ENCODE peak calls at places on chromosomes 12 and 14, in ten cellular contexts. S is GM12878, T is sigmoid colon, P is stomach, U is K562, X is ovary, B is transverse colon, Z is tibial nerve, D is A549, K is suprapubic skin. A is an unnamed sample. For H3K4me1, the result is how much of the 10 kb centered on the place peaks cover.

GRCh38 chr12:62640910-62641448 is 174.4 kb downstream of the MON2 start:
- DNase-seq in K (no peak), P (no peak), B (no peak), S (peak), U (no peak), D (peak), Z (no peak), T (no peak), X (no peak), A (no peak)

GRCh38 chr12:27208414-27208750 is 35.7 kb upstream of the STK38L start:
- DNase-seq in U (no peak), T (no peak), K (no peak), X (no peak), D (no peak), Z (no peak), B (no peak), S (no peak), P (no peak), A (no peak)

GRCh38 chr14:45181806-45182205 is 46.1 kb downstream of the FANCM start:
- DNase-seq in P (no peak), X (no peak), B (no peak), Z (no peak), K (no peak), S (no peak), T (no peak), U (no peak), D (no peak), A (no peak)

GRCh38 chr12:50637870-50638481 is 125.9 kb upstream of the ATF1 start:
- DNase-seq in U (no peak), B (no peak), Z (no peak), X (no peak), P (no peak), D (peak), K (no peak), S (no peak), T (no peak), A (no peak)

GRCh38 chr12:88921890-88922532 is 341.7 kb upstream of the KITLG start:
- DNase-seq in Z (no peak), B (no peak), T (no peak), X (no peak), S (no peak), P (no peak), D (no peak), K (no peak), U (no peak), A (no peak)

GRCh38 chr12:126704609-126705008 is 1562.4 kb upstream of the TMEM132C start:
- DNase-seq in X (no peak), B (no peak), K (no peak), S (no peak), P (no peak), D (no peak), T (no peak), U (no peak), Z (no peak), A (no peak)

GRCh38 chr12:57214398-57214781 is 2.2 kb upstream of the NXPH4 start:
- DNase-seq in Z (no peak), B (peak), P (peak), T (no peak), U (peak), K (no peak), S (no peak), D (peak), X (peak), A (peak)

GRCh38 chr14:48788771-48789170 is 797.4 kb downstream of the RPS29 start:
- DNase-seq in K (no peak), S (no peak), P (no peak), Z (no peak), T (no peak), X (no peak), D (no peak), B (no peak), U (no peak), A (no peak)

GRCh38 chr12:132834181-132834711 is 5.6 kb upstream of the GOLGA3 start:
- DNase-seq in K (no peak), T (no peak), X (no peak), D (no peak), U (no peak), P (no peak), Z (no peak), S (no peak), B (no peak), A (no peak)

GRCh38 chr14:103087343-103087835 is 3.4 kb downstream of the LBHD2 start:
- DNase-seq in U (no peak), B (no peak), D (no peak), K (no peak), T (no peak), S (no peak), Z (no peak), P (no peak), X (no peak), A (peak)

GRCh38 chr12:109893250-109893995 is 6.7 kb upstream of the TCHP start:
- DNase-seq in U (no peak), X (no peak), S (no peak), Z (no peak), K (no peak), T (no peak), B (no peak), P (no peak), D (no peak), A (peak)

GRCh38 chr14:79510659-79511058 is 700.6 kb downstream of the DIO2 start:
- DNase-seq in X (no peak), B (no peak), T (no peak), Z (no peak), P (no peak), U (no peak), S (no peak), D (peak), K (no peak), A (no peak)

GRCh38 chr14:37340353-37340752 is 142.6 kb downstream of the MIPOL1 start:
- DNase-seq in B (no peak), S (no peak), D (peak), Z (no peak), P (no peak), U (no peak), T (no peak), X (no peak), K (no peak), A (no peak)

GRCh38 chr14:88264116-88264515 is 59.0 kb downstream of the KCNK10 start:
- DNase-seq in Z (no peak), D (no peak), S (no peak), P (no peak), X (no peak), U (no peak), B (no peak), K (no peak), T (no peak), A (no peak)

GRCh38 chr14:101507306-101508150 is 53.8 kb upstream of the DIO3 start:
- DNase-seq in Z (peak), S (no peak), B (peak), X (peak), K (peak), P (peak), U (no peak), T (peak), D (no peak), A (peak)

GRCh38 chr12:56029166-56029519 is 8.3 kb downstream of the IKZF4 start:
- DNase-seq in D (no peak), K (no peak), B (no peak), Z (no peak), S (no peak), P (no peak), U (no peak), T (no peak), X (peak), A (no peak)

GRCh38 chr12:57632898-57633825 is at the start of gene B4GALNT1:
- DNase-seq in D (peak), T (peak), X (peak), P (peak), B (peak), K (peak), S (no peak), U (peak), Z (no peak), A (peak)

GRCh38 chr14:90568405-90568804 is 171.6 kb downstream of the CALM1 start:
- DNase-seq in K (no peak), Z (no peak), T (peak), X (no peak), S (no peak), D (no peak), P (no peak), B (no peak), U (no peak), A (no peak)

GRCh38 chr12:56996793-56997545 is 9.4 kb downstream of the ZBTB39 start:
- DNase-seq in P (no peak), U (no peak), D (no peak), K (no peak), T (no peak), Z (no peak), S (no peak), B (no peak), X (no peak), A (no peak)

GRCh38 chr12:114692558-114693531 is 8.9 kb upstream of the TBX3 start:
- DNase-seq in Z (no peak), U (no peak), K (no peak), T (peak), D (no peak), S (no peak), B (no peak), P (no peak), X (peak), A (no peak)

GRCh38 chr14:95315156-95315555 is 4.6 kb downstream of the CLMN start:
- DNase-seq in Z (no peak), P (no peak), U (no peak), T (no peak), K (no peak), S (no peak), X (no peak), D (no peak), B (no peak), A (no peak)

GRCh38 chr14:73634333-73634833 is 10.4 kb upstream of the DNAL1 start:
- DNase-seq in P (peak), K (no peak), U (no peak), X (peak), B (peak), D (no peak), Z (no peak), S (no peak), T (peak), A (peak)

GRCh38 chr14:28758253-28758915 is 8.2 kb upstream of the FOXG1 start:
- DNase-seq in K (no peak), X (no peak), P (no peak), S (no peak), T (no peak), U (no peak), D (no peak), B (no peak), Z (no peak), A (no peak)

GRCh38 chr12:90945070-90945649 is 9.8 kb downstream of the CCER1 start:
- DNase-seq in K (no peak), T (no peak), X (no peak), D (peak), P (no peak), Z (no peak), U (no peak), S (no peak), B (no peak), A (no peak)

GRCh38 chr12:56679834-56680575 is 8.1 kb downstream of the PTGES3 start:
- DNase-seq in K (peak), X (peak), U (no peak), Z (no peak), D (no peak), T (no peak), B (no peak), S (no peak), P (no peak), A (no peak)

GRCh38 chr12:62919827-62920226 is 15.1 kb downstream of the PPM1H start:
- DNase-seq in D (no peak), K (no peak), X (peak), Z (no peak), P (peak), U (no peak), S (no peak), T (no peak), B (no peak), A (no peak)

GRCh38 chr14:96762650-96763049 is 34.5 kb upstream of the VRK1 start:
- DNase-seq in P (no peak), B (no peak), D (peak), K (no peak), S (peak), Z (no peak), X (no peak), T (no peak), U (peak), A (no peak)

DNA sequence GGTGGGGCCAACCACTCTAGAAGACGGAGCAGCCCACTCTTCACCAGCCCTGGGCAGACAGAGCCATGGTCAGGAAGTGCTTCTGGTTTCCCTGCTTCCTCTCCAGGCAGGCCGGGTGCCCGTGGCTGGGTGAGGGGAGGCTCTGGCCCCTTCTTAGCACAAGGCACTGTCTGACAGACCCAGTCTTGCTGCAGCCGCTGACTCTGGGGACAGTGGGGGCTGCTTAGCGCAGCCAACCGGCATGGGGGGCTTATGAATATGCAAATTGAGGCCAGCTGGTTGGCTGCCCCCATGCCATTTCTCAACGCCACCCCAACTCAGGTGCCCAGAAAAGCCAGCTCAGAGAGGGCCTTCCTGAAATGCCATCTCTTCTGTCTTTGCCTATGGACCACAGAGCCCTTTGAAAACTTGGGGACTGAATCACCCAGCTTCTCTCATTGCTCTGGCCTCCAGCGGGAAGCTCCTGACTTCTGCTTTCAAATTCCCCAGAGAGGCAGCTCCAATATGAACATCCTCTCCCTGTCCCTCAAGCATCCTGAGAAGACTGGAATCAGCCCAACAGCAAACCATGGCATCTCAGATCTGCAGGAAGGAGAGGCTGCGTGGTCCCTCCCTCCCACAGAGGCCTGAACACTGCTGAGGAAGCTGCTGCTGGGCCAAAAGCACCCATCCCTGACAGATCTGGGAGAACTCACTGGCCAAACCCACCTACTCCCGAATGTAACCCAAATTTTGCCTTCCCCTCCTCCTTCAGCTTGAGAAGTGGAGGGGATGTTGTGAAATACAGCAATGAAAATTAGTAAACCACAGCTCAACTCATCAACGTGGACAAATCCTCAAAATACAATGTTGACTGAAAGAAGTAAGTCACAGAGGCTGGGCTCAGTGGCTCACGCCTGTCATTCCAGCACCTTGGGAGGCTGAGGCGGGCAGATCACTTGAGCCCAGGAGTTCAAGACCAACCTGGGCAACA is at the start of gene PROX2:
- DNase-seq in Z (no peak), S (no peak), X (no peak), P (no peak), T (no peak), U (no peak), B (no peak), D (no peak), K (no peak), A (peak)
- TF ChIP-seq EP300 in Z (no peak), S (no peak), X (no peak), P (no peak), T (no peak), U (no peak), B (no peak), D (no peak), K (no peak), A (no peak)

DNA sequence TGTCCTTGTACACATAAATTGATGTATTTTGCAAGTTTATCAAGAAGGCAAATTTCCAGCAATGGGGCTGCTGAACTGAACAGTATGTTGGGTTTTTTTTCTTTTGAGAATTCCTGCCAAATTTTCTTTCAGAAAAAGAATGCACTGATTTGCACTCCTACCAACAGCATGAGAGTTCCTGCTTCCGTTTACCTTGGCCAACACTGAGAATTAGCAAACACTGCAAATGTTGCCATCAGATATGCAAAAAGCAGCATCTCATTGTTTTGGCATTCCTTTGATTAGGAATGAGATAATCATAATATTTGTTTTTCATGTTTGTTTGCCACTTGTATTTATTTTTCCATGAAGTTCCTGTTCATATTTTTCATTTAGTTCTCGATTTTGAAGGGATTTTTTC is 82.4 kb downstream of the RTN1 start:
- DNase-seq in U (no peak), S (no peak), T (no peak), Z (no peak), P (peak), K (no peak), D (no peak), B (no peak), X (no peak), A (no peak)
- H3K4me1 ChIP-seq in U (under half), S (under half), T (under half), Z (under half), P (under half), K (under half), D (under half), B (under half), X (under half), A (under half)

DNA sequence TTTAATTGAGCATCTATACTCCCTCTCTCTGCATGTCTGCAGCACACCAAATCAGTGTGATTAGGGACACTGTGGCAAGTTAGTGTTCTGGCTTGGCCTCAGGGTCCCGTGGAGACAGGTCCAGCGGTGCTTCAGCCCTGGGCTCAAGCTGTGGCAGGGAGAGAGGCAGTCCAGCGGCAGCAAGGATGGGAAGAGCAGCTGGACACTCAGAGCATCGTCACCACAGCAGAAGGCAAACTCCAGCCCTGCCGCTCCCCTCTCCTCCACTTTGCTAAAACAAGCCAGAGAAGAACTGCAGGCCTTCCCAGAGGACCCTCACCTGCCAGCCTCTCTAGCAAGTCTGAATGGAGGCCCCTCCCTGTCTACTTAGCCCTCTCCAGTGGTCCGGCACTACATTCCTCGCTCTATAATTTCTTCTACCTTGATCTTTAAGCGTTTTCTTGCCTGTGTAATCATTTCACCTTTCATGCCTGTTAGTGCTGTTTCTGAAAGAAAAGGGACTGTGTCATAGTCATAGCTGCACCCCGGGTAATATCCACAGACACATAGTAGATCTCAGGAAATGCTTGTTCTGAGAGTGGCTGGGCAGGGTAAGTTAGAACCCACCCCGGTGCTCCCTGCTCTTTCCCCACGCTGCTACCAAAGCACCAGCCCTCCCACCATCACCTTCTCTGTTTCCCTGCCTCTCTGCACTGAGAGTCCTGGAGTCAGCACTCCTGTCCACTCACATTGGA is 22.1 kb downstream of the ZFP36L1 start:
- DNase-seq in T (no peak), D (no peak), P (no peak), X (no peak), S (no peak), Z (no peak), B (no peak), K (no peak), U (no peak), A (no peak)
- TF ChIP-seq EP300 in T (no peak), D (no peak), P (no peak), X (no peak), S (no peak), Z (no peak), B (no peak), K (no peak), U (no peak), A (no peak)

DNA sequence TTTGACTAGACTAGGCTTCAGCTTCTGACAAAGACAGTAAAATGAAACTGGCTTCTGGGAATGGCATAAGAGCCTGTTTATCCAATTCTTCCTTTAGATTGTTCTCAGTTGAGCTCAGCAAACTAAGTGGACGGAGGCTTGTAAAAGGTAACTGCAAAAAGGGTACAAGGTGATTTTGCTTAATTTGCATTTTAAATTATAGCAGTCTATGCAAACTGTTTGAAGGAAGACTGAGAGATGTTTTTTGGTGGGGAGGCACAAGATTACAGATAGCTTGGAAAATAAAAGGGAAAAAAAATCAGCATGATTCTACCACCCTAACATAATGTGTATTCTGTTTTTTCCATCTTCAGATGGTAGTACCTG is 5.0 kb downstream of the SUSD6 start:
- DNase-seq in B (no peak), D (no peak), X (no peak), K (no peak), U (no peak), T (no peak), P (no peak), Z (no peak), S (no peak), A (no peak)
- H3K4me1 ChIP-seq in B (half or more), D (under half), X (under half), K (half or more), U (half or more), T (under half), P (half or more), Z (half or more), S (half or more), A (half or more)

DNA sequence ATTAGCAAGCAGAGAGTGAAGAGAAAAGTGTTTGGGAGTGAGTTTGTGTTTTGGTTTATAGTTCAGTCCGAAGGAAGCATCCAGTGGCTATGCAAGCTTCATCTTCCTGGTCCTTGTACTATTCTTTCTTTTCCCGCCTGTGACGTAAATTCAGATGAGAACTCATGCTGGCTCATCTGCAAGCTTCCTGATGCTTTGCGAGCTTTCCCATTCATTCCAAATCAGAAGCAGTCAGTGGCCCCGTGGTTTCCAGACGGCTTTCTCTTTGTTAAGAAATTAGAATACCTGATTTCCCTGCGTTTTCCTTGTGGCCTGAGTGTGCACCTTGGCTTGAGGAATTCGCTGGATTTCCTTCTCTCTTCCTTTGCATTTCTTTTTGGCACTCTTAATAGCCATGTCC is 89.5 kb downstream of the TESC start:
- DNase-seq in T (no peak), D (no peak), U (no peak), K (no peak), S (no peak), Z (no peak), X (no peak), B (no peak), P (no peak), A (no peak)
- TF ChIP-seq EP300 in T (no peak), D (no peak), U (no peak), K (no peak), S (no peak), Z (no peak), X (no peak), B (no peak), P (no peak), A (no peak)

A was measured in upper lobe of left lung.